ENCODE peak calls at places on chromosome 13, in five cellular contexts. N is aorta, A is NCI-H1105, B is GDM1, M is memory B cell. P is an unnamed sample.

GRCh38 chr13:48575014-48575413 is 42.1 kb upstream of the RCBTB2 start:
- DNase-seq in N (no peak), A (no peak), B (no peak), M (no peak), P (no peak)

GRCh38 chr13:113086991-113087922 is 18.3 kb upstream of the F7 start:
- DNase-seq in N (peak; percentile 28), A (no peak), B (no peak), M (no peak), P (no peak)

GRCh38 chr13:45768668-45769067 is 66.5 kb downstream of the CBY2 start:
- DNase-seq in N (no peak), A (no peak), B (no peak), M (no peak), P (no peak)

GRCh38 chr13:58994778-58995177 is 1169.0 kb downstream of the DIAPH3 start:
- DNase-seq in N (no peak), A (no peak), B (no peak), M (no peak), P (no peak)

GRCh38 chr13:113852536-113853517 is 11.0 kb downstream of the GAS6 start:
- DNase-seq in N (no peak), A (no peak), B (no peak), M (no peak), P (no peak)

GRCh38 chr13:64758520-64758919 is 2471.6 kb downstream of the PCDH9 start:
- DNase-seq in N (no peak), A (no peak), B (no peak), M (no peak), P (no peak)

GRCh38 chr13:113009743-113010509 is 40.9 kb downstream of the MCF2L start:
- DNase-seq in N (no peak), A (no peak), B (no peak), M (no peak), P (peak; percentile 23)

GRCh38 chr13:107999751-108000150 is 215.6 kb downstream of the LIG4 start:
- DNase-seq in N (no peak), A (no peak), B (no peak), M (no peak), P (no peak)

GRCh38 chr13:44385401-44385800 is 11.8 kb downstream of the SERP2 start:
- DNase-seq in N (no peak), A (no peak), B (no peak), M (no peak), P (no peak)

GRCh38 chr13:50326746-50327145 is 311.5 kb downstream of the KCNRG start:
- DNase-seq in N (no peak), A (no peak), B (no peak), M (no peak), P (no peak)

GRCh38 chr13:51151463-51151862 is 40.4 kb upstream of the C13orf42 start:
- DNase-seq in N (no peak), A (no peak), B (no peak), M (no peak), P (no peak)

GRCh38 chr13:67343777-67344176 is 113.6 kb upstream of the PCDH9 start:
- DNase-seq in N (no peak), A (no peak), B (no peak), M (no peak), P (peak; percentile 0)

GRCh38 chr13:79469608-79470007 is 11.3 kb upstream of the NDFIP2 start:
- DNase-seq in N (no peak), A (no peak), B (no peak), M (no peak), P (no peak)

P was measured in NCI-H774.